ENCODE peak calls at places on chromosomes 4 and X, in five cellular contexts. One of them, this sample, is unnamed.

GRCh38 chrX:40100537-40101429 is 3.0 kb upstream of the BCOR start:
- DNase-seq in foreskin fibroblast: no peak
- DNase-seq in PC-9: no peak
- DNase-seq in spleen: no peak
- DNase-seq in B cell: no peak
- DNase-seq in this sample: no peak

GRCh38 chr4:82372502-82372873 is 1.3 kb downstream of the HNRNPD start:
- DNase-seq in foreskin fibroblast: no peak
- DNase-seq in spleen: peak
- DNase-seq in PC-9: no peak
- DNase-seq in B cell: peak
- DNase-seq in this sample: peak

GRCh38 chrX:48703642-48704481 is 7.3 kb downstream of the SUV39H1 start:
- DNase-seq in PC-9: peak
- DNase-seq in B cell: no peak
- DNase-seq in foreskin fibroblast: peak
- DNase-seq in spleen: peak
- DNase-seq in this sample: no peak

GRCh38 chr4:2934077-2934812 is 29.0 kb downstream of the NOP14 start:
- DNase-seq in B cell: peak
- DNase-seq in PC-9: no peak
- DNase-seq in foreskin fibroblast: peak
- DNase-seq in spleen: peak
- DNase-seq in this sample: peak

GRCh38 chr4:123200417-123200945 is 196.1 kb upstream of the SPRY1 start:
- DNase-seq in spleen: no peak
- DNase-seq in foreskin fibroblast: no peak
- DNase-seq in PC-9: no peak
- DNase-seq in B cell: no peak
- DNase-seq in this sample: no peak

GRCh38 chrX:29419774-29420553 is 795.4 kb upstream of the MAGEB2 start:
- DNase-seq in foreskin fibroblast: no peak
- DNase-seq in B cell: no peak
- DNase-seq in spleen: no peak
- DNase-seq in PC-9: peak
- DNase-seq in this sample: no peak

GRCh38 chrX:66635360-66635759 is 3.5 kb downstream of the EDA2R start:
- DNase-seq in foreskin fibroblast: peak
- DNase-seq in spleen: no peak
- DNase-seq in PC-9: no peak
- DNase-seq in B cell: no peak
- DNase-seq in this sample: no peak

GRCh38 chrX:140912606-140913005 is 89.8 kb upstream of the SPANXB1 start:
- DNase-seq in spleen: no peak
- DNase-seq in B cell: no peak
- DNase-seq in PC-9: no peak
- DNase-seq in foreskin fibroblast: no peak
- DNase-seq in this sample: no peak

GRCh38 chr4:7189475-7190277 is 2.7 kb upstream of the SORCS2 start:
- DNase-seq in spleen: no peak
- DNase-seq in PC-9: no peak
- DNase-seq in foreskin fibroblast: no peak
- DNase-seq in B cell: no peak
- DNase-seq in this sample: no peak

DNA sequence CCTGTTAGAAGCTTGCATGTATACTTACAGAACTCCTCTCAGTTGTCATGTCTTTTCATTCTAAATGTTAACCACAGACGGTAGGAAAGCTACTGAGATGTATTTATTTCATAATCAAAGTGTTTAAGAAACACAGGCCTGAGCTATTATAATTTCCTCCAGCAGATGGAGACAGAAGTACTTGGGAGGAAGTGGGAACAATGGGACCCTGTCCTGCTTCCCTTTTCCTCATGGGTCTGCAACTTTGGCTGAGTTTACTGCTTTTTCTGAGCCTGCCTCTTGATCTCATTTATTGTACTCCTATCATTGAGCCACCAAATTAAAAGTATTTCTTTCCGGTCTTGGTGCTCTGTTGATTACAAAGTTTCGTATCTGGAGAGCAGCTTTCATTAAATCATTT is 67.7 kb upstream of the SPANXN2 start:
- DNase-seq in foreskin fibroblast: no peak
- DNase-seq in B cell: no peak
- DNase-seq in PC-9: no peak
- DNase-seq in spleen: no peak
- DNase-seq in this sample: no peak
- TF ChIP-seq CTCF in foreskin fibroblast: peak
- TF ChIP-seq CTCF in B cell: no peak
- TF ChIP-seq CTCF in PC-9: peak
- TF ChIP-seq CTCF in spleen: no peak
- TF ChIP-seq CTCF in this sample: no peak

DNA sequence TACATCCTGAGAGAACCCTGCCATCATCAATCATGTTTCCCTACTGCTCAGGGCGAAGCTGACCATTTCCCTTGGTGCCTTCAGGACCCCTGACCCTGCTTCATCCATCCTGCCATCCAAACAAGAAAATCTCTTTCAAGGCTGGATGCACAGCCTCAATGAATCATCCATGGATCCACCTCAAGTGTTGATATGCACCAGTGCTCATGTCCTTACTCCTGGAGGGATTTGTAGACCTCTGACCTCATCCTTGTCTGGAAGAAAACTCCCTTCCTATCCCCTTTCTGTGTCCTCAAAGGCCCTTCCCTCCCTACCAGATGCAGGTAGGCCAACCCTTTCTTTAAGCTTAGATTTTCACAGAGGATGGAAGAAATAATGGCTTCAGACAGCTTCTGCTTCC is 24.6 kb downstream of the BEX3 start:
- DNase-seq in B cell: no peak
- DNase-seq in PC-9: no peak
- DNase-seq in foreskin fibroblast: no peak
- DNase-seq in spleen: no peak
- DNase-seq in this sample: no peak
- TF ChIP-seq CTCF in B cell: no peak
- TF ChIP-seq CTCF in PC-9: no peak
- TF ChIP-seq CTCF in foreskin fibroblast: no peak
- TF ChIP-seq CTCF in spleen: no peak
- TF ChIP-seq CTCF in this sample: no peak

DNA sequence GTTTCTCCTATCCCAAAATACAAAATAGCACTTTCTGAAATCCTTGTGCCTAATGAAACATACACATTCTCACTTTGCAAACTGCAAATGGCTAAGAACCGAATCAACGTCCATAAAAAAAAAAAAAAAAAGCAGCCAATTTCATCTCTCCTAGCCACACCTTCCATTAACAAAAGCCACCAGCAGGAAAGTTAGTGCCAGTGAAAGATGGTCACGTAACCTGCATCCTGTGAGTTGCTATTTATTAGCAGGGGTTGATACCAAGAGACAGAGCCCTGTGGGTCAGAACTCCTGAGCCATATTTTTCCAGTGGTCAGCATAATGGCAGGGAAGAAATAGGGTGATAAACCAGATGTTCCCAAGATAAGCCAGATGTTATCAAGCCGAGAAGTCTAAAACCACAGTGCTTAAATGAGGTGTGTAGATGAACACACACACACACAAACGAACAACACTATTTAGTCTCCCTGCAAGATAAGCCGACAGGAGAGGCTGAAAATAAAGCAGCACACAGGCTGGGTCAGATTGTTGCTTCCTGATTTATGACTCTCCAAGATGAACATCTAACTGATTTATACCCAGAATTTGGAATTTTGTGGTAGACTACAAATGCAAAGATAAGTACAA is 11.5 kb downstream of the PPARGC1A start:
- DNase-seq in foreskin fibroblast: no peak
- DNase-seq in spleen: no peak
- DNase-seq in PC-9: no peak
- DNase-seq in B cell: no peak
- DNase-seq in this sample: no peak
- TF ChIP-seq CTCF in foreskin fibroblast: no peak
- TF ChIP-seq CTCF in spleen: no peak
- TF ChIP-seq CTCF in PC-9: no peak
- TF ChIP-seq CTCF in B cell: no peak
- TF ChIP-seq CTCF in this sample: no peak

DNA sequence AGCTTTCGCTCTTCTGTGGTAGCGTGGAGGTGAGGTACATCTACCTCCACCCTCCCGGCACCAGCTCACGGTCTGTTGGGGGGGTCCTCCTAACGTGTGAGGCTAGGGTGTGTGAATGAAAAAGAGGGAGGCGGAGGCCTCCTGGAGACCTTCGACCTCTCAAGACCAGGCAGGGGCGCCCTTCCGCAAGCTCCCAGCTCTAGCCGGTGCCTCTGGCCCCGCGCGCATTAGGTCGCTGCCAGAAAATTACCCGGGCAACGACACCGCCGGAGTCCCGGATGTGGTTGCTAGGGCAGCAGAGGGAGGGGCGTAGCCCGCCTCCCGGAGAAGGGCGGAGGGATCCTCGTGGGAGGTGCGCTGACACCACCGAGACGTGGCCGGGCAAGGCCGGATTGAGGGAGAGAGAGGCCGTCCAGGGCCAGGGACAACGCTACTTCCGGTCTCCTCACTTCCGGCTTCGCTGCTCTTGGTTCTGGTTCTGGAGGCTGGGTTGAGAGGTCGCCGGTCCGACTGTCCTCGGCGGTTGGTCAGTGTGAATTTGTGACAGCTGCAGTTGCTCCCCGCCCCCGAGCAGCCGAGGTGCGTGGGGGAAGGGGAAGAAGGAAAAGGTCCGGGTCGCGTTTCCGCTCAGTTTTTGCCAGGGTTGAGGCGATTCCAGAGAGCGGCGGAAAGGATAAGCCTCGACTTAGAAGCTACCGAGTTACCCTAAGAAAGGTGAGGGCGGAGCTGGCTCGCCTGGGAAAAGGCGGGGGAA is at the start of the genes ARFIP1 and TIGD4:
- DNase-seq in B cell: peak
- DNase-seq in foreskin fibroblast: peak
- DNase-seq in PC-9: peak
- DNase-seq in spleen: peak
- DNase-seq in this sample: peak
- TF ChIP-seq CTCF in B cell: peak
- TF ChIP-seq CTCF in foreskin fibroblast: no peak
- TF ChIP-seq CTCF in PC-9: no peak
- TF ChIP-seq CTCF in spleen: no peak
- TF ChIP-seq CTCF in this sample: no peak

DNA sequence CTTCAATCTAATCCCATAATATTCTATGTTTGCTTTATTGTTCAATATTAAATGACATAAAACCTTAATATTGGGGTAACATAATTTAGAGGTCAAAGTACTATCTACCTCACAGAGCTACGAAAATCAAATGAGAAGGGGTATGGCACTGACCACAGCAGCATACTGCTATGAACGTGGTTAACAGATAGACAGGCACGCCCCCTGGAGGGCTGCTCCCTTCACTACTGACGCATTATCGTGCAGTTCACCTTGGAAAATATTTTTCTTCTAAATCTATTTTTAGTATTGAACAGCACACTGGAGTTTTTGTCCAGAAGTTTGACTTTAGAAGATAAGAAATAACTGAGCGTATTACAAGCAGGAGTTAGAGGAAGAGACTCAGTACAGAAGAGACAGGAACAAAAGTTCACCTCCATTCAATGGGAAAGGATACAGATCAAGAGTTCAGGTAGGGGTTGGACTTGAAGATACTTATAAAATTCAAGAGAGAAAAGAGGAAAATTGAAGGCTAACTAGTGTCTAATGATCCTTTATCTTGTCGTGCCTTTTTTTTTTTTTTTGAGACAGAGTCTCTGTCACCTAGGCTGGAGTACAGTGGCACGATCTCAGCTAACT is 22.7 kb downstream of the MAP9 start:
- DNase-seq in PC-9: peak
- DNase-seq in B cell: peak
- DNase-seq in spleen: peak
- DNase-seq in foreskin fibroblast: peak
- DNase-seq in this sample: no peak
- TF ChIP-seq CTCF in PC-9: peak
- TF ChIP-seq CTCF in B cell: peak
- TF ChIP-seq CTCF in spleen: no peak
- TF ChIP-seq CTCF in foreskin fibroblast: peak
- TF ChIP-seq CTCF in this sample: peak

GRCh38 chr4:157045507-157046127 is 30.3 kb upstream of the GLRB start:
- DNase-seq in foreskin fibroblast: peak
- DNase-seq in B cell: no peak
- DNase-seq in spleen: no peak
- DNase-seq in PC-9: peak
- DNase-seq in this sample: no peak
- TF ChIP-seq CTCF in foreskin fibroblast: peak
- TF ChIP-seq CTCF in B cell: no peak
- TF ChIP-seq CTCF in spleen: no peak
- TF ChIP-seq CTCF in PC-9: peak
- TF ChIP-seq CTCF in this sample: no peak

DNA sequence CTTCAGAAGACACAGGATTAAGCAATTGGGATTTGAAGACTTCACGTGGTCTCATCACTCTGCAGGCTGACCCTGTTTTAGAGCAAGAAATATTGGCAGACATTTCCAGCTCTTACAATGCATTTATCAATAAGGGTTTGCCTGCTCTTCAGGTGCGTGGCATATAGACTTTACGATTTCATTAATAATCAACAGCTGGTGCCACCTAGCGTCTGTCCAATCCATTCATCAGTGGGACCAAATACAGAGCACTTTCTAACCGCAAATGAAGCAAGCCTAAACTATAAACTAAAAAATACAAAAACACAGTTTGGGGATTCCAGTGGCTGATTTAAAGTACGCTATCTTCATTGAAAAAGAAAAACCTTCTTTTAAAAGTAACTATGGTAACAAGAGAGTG is 125.4 kb upstream of the DMD start:
- DNase-seq in foreskin fibroblast: no peak
- DNase-seq in B cell: no peak
- DNase-seq in spleen: no peak
- DNase-seq in PC-9: no peak
- DNase-seq in this sample: no peak
- TF ChIP-seq CTCF in foreskin fibroblast: no peak
- TF ChIP-seq CTCF in B cell: no peak
- TF ChIP-seq CTCF in spleen: no peak
- TF ChIP-seq CTCF in PC-9: peak
- TF ChIP-seq CTCF in this sample: no peak

This sample was measured in natural killer cell.